ENCODE peak calls at places on chromosome 6, in four cellular contexts. R is BJ, O is non-pigmented ciliary epithelial cell, I is cardiac fibroblast. C is an unnamed sample.

GRCh38 chr6:91600561-91600960 is 1013.7 kb upstream of the MAP3K7 start:
- DNase-seq in R (no peak), O (no peak), I (no peak), C (no peak)

GRCh38 chr6:157755752-157756411 is 67.2 kb upstream of the SNX9 start:
- DNase-seq in R (no peak), O (no peak), I (no peak), C (no peak)

GRCh38 chr6:15961630-15962448 is 167.0 kb upstream of the MYLIP start:
- DNase-seq in R (no peak), O (no peak), I (peak; percentile 21), C (no peak)

GRCh38 chr6:33740204-33740608 is 6.5 kb downstream of the IP6K3 start:
- DNase-seq in R (no peak), O (no peak), I (no peak), C (no peak)

GRCh38 chr6:138654715-138655634 is 118.6 kb upstream of the CCDC28A start:
- DNase-seq in R (no peak), O (no peak), I (peak; percentile 45), C (peak; percentile 34)

GRCh38 chr6:138403324-138403800 is 661 bp upstream of the HEBP2 start:
- DNase-seq in R (no peak), O (no peak), I (peak; percentile 23), C (no peak)

GRCh38 chr6:104639671-104640070 is 220.0 kb downstream of the HACE1 start:
- DNase-seq in R (no peak), O (no peak), I (peak; percentile 83), C (no peak)

GRCh38 chr6:161359617-161359945 is 85.7 kb upstream of the AGPAT4 start:
- DNase-seq in R (no peak), O (no peak), I (no peak), C (no peak)

GRCh38 chr6:74068945-74069570 is 373.1 kb downstream of the CD109 start:
- DNase-seq in R (peak; percentile 46), O (peak; percentile 56), I (peak; percentile 48), C (no peak)

GRCh38 chr6:10613693-10614092 is 80.7 kb downstream of the C6orf52 start:
- DNase-seq in R (no peak), O (no peak), I (no peak), C (no peak)

GRCh38 chr6:4163408-4163807 is 28.0 kb upstream of the ECI2 start:
- DNase-seq in R (no peak), O (no peak), I (no peak), C (no peak)

GRCh38 chr6:107444277-107444676 is 15.1 kb downstream of the PDSS2 start:
- DNase-seq in R (no peak), O (no peak), I (no peak), C (no peak)

GRCh38 chr6:158938811-158939254 is 61.2 kb downstream of the RSPH3 start:
- DNase-seq in R (no peak), O (no peak), I (peak; percentile 22), C (no peak)

C was measured in retinal pigment epithelial cell.